ENCODE peak calls at places on chromosomes 6 and 20, in five cellular contexts. O, S, J, A and T are unnamed samples.

GRCh38 chr6:110246900-110247546 is 66.8 kb downstream of the CDC40 start:
- DNase-seq in S (no peak), A (no peak), J (no peak), O (no peak), T (no peak)

GRCh38 chr20:40703981-40704530 is 15.0 kb upstream of the MAFB start:
- DNase-seq in A (no peak), O (no peak), S (no peak), J (no peak), T (no peak)

GRCh38 chr6:56246941-56247653 is at the start of gene COL21A1:
- DNase-seq in A (no peak), J (peak; percentile 70), S (no peak), O (peak; percentile 33), T (no peak)

GRCh38 chr6:112298816-112299281 is 44.5 kb upstream of the LAMA4 start:
- DNase-seq in A (peak; percentile 41), J (no peak), S (peak; percentile 23), O (peak; percentile 95), T (peak; percentile 86)

GRCh38 chr20:50750145-50750671 is 18.8 kb downstream of the PARD6B start:
- DNase-seq in O (no peak), J (no peak), A (no peak), S (no peak), T (no peak)

GRCh38 chr6:33249732-33250625 is 21.7 kb downstream of the VPS52 start:
- DNase-seq in J (peak; percentile 27), O (peak; percentile 84), A (no peak), S (no peak), T (peak; percentile 96)

GRCh38 chr6:21034345-21034744 is 500.1 kb downstream of the CDKAL1 start:
- DNase-seq in J (no peak), O (no peak), A (no peak), S (no peak), T (no peak)

GRCh38 chr6:156779206-156780116 is 2.3 kb downstream of the ARID1B start:
- DNase-seq in J (peak; percentile 42), A (no peak), S (no peak), O (peak; percentile 29), T (no peak)

GRCh38 chr6:41625442-41625841 is 12.8 kb upstream of the MDFI start:
- DNase-seq in O (no peak), S (no peak), A (no peak), J (no peak), T (no peak)

GRCh38 chr6:164106345-164106769 is 691.8 kb downstream of the QKI start:
- DNase-seq in O (peak; percentile 35), J (no peak), S (no peak), A (no peak), T (no peak)

GRCh38 chr6:87419266-87419665 is 11.5 kb downstream of the CFAP206 start:
- DNase-seq in O (no peak), S (no peak), J (no peak), A (no peak), T (no peak)

GRCh38 chr6:53922571-53922981 is 127.8 kb downstream of the LRRC1 start:
- DNase-seq in J (no peak), O (peak; percentile 33), A (no peak), S (no peak), T (no peak)

GRCh38 chr6:160160450-160160849 is 38.8 kb downstream of the SLC22A1 start:
- DNase-seq in O (no peak), S (no peak), A (no peak), J (no peak), T (no peak)
- TF ChIP-seq CTCF in O (peak; percentile 27), S (peak; percentile 16), A (no peak), J (no peak), T (peak; percentile 55)

GRCh38 chr20:52433326-52434040 is 241.9 kb upstream of the ZFP64 start:
- DNase-seq in A (no peak), O (no peak), S (no peak), J (no peak), T (no peak)
- TF ChIP-seq CTCF in A (no peak), O (no peak), S (no peak), J (no peak), T (no peak)

DNA sequence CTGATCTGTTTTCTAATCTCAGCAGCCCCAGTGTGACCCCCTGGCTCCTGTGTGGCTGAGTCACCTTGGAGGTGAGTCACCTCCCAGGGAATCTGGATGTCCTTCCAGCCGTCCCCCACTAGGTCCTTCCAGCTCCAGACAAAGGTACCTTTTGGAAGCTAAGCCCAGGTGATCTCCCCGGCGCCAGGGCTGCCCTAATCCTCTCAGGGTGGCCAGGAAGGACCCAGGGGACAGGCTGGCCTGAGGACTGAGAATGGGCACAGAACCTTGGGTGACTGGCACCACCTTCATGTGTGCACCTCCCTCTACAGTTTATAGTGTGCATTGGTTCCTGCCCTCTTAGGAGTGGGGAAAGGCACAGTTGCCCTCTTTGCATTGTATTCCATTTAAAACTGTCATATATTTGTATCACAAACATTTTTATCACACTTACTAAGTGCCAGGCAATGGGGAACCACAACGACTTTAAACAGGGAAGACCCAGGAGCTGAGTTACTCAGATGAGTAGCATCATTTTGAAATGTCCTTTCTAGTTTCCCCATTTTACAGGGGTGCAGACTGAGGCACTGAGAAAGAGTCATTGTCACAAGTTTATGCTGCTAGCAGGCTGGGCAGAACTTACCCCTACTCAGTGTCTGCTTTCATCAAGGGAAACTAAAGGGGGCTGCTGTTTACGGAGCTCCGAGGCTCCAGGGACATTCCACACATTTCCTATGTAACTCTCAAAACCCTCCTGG is 2.6 kb upstream of the BPIFB4 start:
- DNase-seq in S (peak; percentile 35), A (no peak), O (no peak), J (no peak), T (no peak)
- TF ChIP-seq CTCF in S (peak; percentile 80), A (peak; percentile 6), O (peak; percentile 10), J (no peak), T (peak; percentile 74)

DNA sequence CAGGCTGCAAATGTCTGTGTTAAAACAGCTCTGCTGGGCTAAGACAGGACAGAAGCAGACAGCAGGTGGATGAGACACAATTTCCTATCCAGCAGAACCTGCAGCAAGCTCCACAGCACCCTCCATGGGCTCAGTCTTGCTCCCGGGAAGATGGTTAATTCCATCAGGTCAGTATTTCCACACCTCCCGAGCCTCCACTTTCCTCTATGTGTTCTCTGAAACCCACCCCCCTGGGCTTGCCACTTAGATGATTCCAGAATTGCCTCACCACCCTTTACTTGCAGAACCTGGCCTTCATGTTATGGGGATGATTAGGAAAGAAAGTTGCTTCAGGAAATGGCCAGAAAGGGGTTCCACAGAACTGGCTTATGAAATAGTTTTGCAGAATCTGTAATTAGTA is 43.8 kb downstream of the ERMARD start:
- DNase-seq in A (no peak), J (no peak), S (no peak), O (no peak), T (no peak)
- TF ChIP-seq CTCF in A (no peak), J (no peak), S (no peak), O (no peak), T (no peak)

DNA sequence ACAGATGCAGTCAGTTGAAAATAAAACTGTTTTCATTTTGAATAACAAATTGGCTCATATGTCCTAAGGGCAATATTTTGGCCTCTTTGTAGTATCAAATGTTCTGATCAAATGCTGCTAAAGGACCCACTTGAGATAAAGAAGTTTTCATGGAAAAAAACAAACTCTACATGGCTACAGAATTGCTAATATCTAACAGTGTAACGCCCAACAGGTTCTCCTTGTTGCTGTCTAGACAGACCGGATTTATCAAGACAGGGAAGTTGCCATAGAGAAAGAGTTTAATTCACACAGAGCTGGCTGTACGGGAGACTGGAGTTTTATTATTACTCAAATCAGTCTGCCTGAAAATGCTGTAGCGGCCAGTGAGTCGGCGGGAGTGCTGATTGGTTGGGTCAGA is 19.4 kb upstream of the MAN1A1 start:
- DNase-seq in O (no peak), A (no peak), J (no peak), S (no peak), T (no peak)
- TF ChIP-seq CTCF in O (no peak), A (no peak), J (no peak), S (no peak), T (no peak)

GRCh38 chr6:7617954-7618764 is 28.2 kb downstream of the SNRNP48 start:
- DNase-seq in O (peak; percentile 66), S (no peak), A (peak; percentile 38), J (no peak), T (peak; percentile 89)

GRCh38 chr6:7621761-7622160 is 31.8 kb downstream of the SNRNP48 start:
- DNase-seq in S (no peak), O (peak; percentile 30), J (no peak), A (no peak), T (peak; percentile 22)

DNA sequence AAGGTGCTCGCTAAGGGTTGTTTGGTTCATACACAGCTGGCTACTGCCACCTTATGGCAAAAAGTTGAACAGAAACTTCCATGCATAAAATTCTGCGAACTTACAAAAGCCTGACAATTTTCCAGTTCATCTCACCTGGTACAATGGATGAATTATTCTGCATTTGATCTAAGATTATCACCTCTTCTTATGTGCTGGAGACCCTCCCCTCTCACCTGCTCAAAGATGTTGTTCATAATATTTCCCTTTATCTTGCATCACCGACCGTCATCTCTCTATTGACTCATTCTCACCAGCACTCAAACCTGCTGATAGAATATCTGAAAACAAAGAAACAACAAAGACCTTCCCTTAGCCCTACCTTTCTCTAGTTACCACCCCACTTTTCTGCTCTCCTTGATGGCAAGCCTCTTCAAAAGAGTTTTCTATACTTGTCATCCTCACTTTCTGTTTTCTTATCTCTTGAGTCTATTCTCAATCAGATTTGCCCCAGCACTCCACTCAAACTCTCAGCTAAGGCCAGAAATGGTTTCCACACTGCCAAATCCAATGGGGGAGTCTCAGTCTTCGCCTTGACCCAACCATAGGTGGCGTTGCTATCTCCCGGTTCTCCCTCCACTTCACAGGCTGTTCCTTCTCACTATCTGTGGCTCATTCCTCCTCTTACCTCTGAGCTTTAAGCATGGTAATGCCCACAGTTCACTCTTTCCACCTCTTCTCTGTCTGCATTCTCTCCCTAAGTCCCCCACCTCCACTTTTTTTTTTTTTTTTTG is 25.8 kb downstream of the SNRNP48 start:
- DNase-seq in O (peak; percentile 40), A (peak; percentile 30), J (no peak), S (peak; percentile 48), T (peak; percentile 50)
- TF ChIP-seq CTCF in O (peak; percentile 78), A (peak; percentile 69), J (peak; percentile 67), S (peak; percentile 70), T (peak; percentile 83)

GRCh38 chr6:2766767-2767314 is 1.6 kb downstream of the WRNIP1 start:
- DNase-seq in J (no peak), S (no peak), O (peak; percentile 31), A (no peak), T (peak; percentile 32)

GRCh38 chr6:2763876-2764540 is 1.2 kb upstream of the WRNIP1 start:
- DNase-seq in A (no peak), O (no peak), S (no peak), J (no peak), T (no peak)

GRCh38 chr6:2764610-2765165 is 505 bp upstream of the WRNIP1 start:
- DNase-seq in J (peak; percentile 52), O (peak; percentile 76), S (no peak), A (no peak), T (peak; percentile 62)

GRCh38 chr6:2765896-2766766 is 938 bp downstream of the WRNIP1 start:
- DNase-seq in A (no peak), S (no peak), O (peak; percentile 40), J (peak; percentile 26), T (peak; percentile 19)

DNA sequence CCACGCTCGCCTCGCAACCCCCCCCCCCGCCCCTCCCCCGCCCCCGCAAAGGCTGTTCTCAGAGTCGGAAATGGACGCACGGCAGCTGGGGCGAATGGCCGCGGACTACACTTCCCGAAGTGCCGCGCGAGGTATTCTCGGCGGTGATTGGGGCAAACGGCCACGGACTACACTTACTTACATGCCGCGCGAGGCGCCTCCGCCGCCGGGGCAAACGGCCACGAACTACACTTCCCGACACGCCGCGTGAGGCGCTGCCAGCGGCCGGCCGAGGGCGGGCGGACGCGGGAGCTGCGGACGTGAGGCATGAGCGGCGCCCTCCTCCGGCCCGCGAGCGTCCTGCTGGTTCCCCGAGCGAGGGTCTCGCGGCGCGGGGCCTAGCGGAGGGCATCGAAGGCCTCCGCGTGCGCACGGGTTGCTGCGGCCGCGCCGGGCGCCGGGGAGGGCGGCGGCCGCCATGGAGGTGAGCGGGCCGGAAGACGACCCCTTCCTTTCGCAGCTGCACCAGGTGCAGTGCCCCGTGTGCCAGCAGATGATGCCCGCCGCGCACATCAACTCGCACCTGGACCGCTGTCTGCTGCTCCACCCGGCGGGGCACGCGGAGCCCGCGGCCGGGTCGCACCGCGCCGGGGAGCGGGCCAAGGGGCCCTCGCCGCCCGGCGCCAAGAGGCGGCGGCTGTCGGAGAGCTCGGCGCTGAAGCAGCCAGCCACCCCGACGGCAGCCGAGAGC is at the start of gene WRNIP1:
- DNase-seq in O (peak; percentile 99), S (peak; percentile 97), A (peak; percentile 93), J (peak; percentile 99), T (peak; percentile 99)
- TF ChIP-seq CTCF in O (peak; percentile 22), S (peak; percentile 65), A (peak; percentile 28), J (peak; percentile 84), T (peak; percentile 82)